ENCODE peak calls at places on chromosomes 7 and 10, in four cellular contexts. L is transverse colon, Z is tibial nerve, T is lower lobe of right lung. U is an unnamed sample.

GRCh38 chr7:15685358-15686181 is 913 bp downstream of the MEOX2 start:
- DNase-seq in L (no peak), Z (peak), T (peak), U (peak)

GRCh38 chr7:142813262-142813661 is 41.6 kb upstream of the EPHB6 start:
- DNase-seq in L (no peak), Z (no peak), T (no peak), U (no peak)

GRCh38 chr10:67849331-67850011 is 11.5 kb upstream of the DNAJC12 start:
- DNase-seq in L (peak), Z (peak), T (peak), U (peak)

GRCh38 chr7:5223646-5224340 is 33.8 kb downstream of the WIPI2 start:
- DNase-seq in L (no peak), Z (no peak), T (peak), U (no peak)

GRCh38 chr7:43879477-43879876 is 10.2 kb upstream of the MRPS24 start:
- DNase-seq in L (no peak), Z (no peak), T (no peak), U (no peak)

GRCh38 chr10:79979973-79980687 is 31.2 kb upstream of the SFTPD start:
- DNase-seq in L (no peak), Z (no peak), T (no peak), U (no peak)

GRCh38 chr10:8815969-8816368 is 761.5 kb downstream of the GATA3 start:
- DNase-seq in L (no peak), Z (no peak), T (no peak), U (no peak)

GRCh38 chr7:70660154-70660818 is 471.7 kb upstream of the GALNT17 start:
- DNase-seq in L (peak), Z (no peak), T (no peak), U (no peak)

GRCh38 chr7:133674079-133674478 is 421.2 kb downstream of the EXOC4 start:
- DNase-seq in L (no peak), Z (no peak), T (no peak), U (no peak)

GRCh38 chr10:128802062-128802461 is 665.0 kb upstream of the MGMT start:
- DNase-seq in L (no peak), Z (no peak), T (no peak), U (no peak)

GRCh38 chr7:107179326-107180163 is 10.7 kb downstream of the HBP1 start:
- DNase-seq in L (no peak), Z (no peak), T (no peak), U (no peak)

GRCh38 chr7:136868496-136869005 is at the start of gene CHRM2:
- DNase-seq in L (no peak), Z (no peak), T (no peak), U (no peak)

GRCh38 chr7:631291-631711 is 95.2 kb upstream of the DNAAF5 start:
- DNase-seq in L (no peak), Z (no peak), T (no peak), U (no peak)

GRCh38 chr7:129443612-129444011 is 9.4 kb downstream of the STRIP2 start:
- DNase-seq in L (no peak), Z (no peak), T (no peak), U (no peak)

GRCh38 chr10:71889388-71889987 is 38.4 kb upstream of the PSAP start:
- DNase-seq in L (no peak), Z (no peak), T (no peak), U (no peak)

GRCh38 chr7:124031919-124032318 is 948 bp downstream of the TMEM229A start:
- DNase-seq in L (no peak), Z (no peak), T (no peak), U (no peak)

GRCh38 chr7:150668472-150668911 is 17.0 kb upstream of the GIMAP2 start:
- DNase-seq in L (no peak), Z (no peak), T (no peak), U (no peak)

GRCh38 chr10:113153493-113154127 is 203.6 kb downstream of the TCF7L2 start:
- DNase-seq in L (no peak), Z (no peak), T (peak), U (no peak)

GRCh38 chr7:29609162-29610030 is 45.8 kb downstream of the PRR15 start:
- DNase-seq in L (peak), Z (no peak), T (no peak), U (no peak)

GRCh38 chr10:119370972-119371703 is 163.8 kb downstream of the GRK5 start:
- DNase-seq in L (no peak), Z (peak), T (no peak), U (peak)

DNA sequence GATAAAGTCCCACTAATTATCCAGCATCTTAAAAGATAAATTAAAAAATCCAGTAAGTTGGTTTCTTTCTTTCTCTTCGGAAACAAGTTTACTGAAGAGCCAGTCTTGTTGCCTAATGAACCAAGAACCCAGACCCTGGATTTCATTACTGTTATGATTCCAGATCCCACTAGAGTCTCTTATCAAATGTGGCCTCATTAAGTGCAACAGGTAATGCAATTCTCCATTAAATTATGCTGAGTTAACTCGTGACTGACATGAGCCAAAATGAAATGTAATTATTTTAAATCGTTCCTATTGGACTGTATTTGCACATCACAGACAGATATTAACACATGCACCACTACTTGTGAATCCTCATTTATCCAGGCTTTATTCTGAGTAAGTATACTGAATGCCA is 115.6 kb downstream of the NXPH1 start:
- DNase-seq in L (no peak), Z (no peak), T (no peak), U (no peak)
- H3K4me3 ChIP-seq in L (no peak), Z (no peak), T (no peak), U (no peak)

GRCh38 chr10:48307584-48307983 is 1.1 kb downstream of the MAPK8 start:
- DNase-seq in L (no peak), Z (no peak), T (no peak), U (no peak)
- H3K4me3 ChIP-seq in L (peak), Z (peak), T (peak), U (peak)

GRCh38 chr10:53072144-53072543 is 299.6 kb upstream of the MBL2 start:
- DNase-seq in L (no peak), Z (no peak), T (no peak), U (no peak)
- H3K4me3 ChIP-seq in L (no peak), Z (no peak), T (no peak), U (no peak)

GRCh38 chr10:33327750-33328149 is 6.7 kb downstream of the NRP1 start:
- DNase-seq in L (no peak), Z (no peak), T (no peak), U (no peak)

GRCh38 chr10:33325929-33326328 is 8.5 kb downstream of the NRP1 start:
- DNase-seq in L (no peak), Z (no peak), T (no peak), U (no peak)

GRCh38 chr10:33326897-33327296 is 7.6 kb downstream of the NRP1 start:
- DNase-seq in L (no peak), Z (no peak), T (no peak), U (no peak)

GRCh38 chr10:33329178-33329577 is 5.3 kb downstream of the NRP1 start:
- DNase-seq in L (no peak), Z (no peak), T (no peak), U (no peak)

GRCh38 chr10:33328253-33328652 is 6.2 kb downstream of the NRP1 start:
- DNase-seq in L (no peak), Z (no peak), T (no peak), U (no peak)
- H3K4me3 ChIP-seq in L (no peak), Z (no peak), T (no peak), U (no peak)

DNA sequence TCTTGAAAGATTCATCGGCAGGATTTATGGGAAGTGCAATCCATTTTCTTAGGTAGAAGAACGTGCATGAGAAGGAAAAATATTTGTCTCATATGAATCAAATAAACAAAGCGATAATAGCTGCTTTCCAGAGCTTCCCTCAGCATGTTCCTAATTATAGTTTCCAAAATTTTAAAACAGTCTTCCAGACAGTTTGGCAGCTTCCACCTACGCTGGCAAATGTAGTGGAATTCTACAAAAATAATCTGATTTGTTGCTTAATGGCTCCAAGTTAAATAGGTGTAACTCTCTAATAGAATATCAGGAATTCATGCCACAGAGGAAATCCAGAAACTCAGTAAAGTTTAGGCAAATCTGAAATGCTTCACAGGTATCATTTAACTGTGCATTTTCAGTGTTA is 23.3 kb upstream of the AGBL3 start:
- DNase-seq in L (no peak), Z (no peak), T (no peak), U (no peak)
- H3K4me3 ChIP-seq in L (no peak), Z (no peak), T (no peak), U (no peak)

DNA sequence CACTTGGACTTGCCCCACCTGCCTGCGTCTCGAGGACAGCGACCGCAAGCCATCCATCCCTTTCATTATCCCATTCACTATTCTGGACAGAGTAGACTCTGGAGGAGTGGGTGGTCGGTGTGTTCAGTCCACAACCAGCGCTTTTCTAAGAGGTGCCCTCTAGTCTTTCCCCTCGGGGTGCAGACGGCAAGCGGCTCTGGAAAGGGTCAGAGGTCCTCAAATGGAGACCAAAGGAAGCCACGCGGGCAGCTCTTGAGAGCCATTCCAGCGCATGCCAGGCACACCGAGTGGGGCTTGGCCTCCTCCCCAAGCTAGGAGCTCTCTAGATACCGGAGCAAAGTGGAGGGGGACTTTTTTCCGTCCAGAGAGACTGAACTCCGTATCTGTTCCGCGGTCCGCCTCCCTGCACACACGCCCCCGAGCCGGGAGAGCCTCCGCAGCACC is 697 bp downstream of the GSDME start:
- DNase-seq in L (no peak), Z (no peak), T (no peak), U (no peak)
- H3K4me3 ChIP-seq in L (peak), Z (peak), T (peak), U (peak)

U was measured in tibial artery.